ENCODE peak calls at places on chromosomes 6 and 20, in ten cellular contexts. One of them, this sample, is unnamed.

GRCh38 chr6:34598725-34599124 is 42.6 kb upstream of the SPDEF start:
- DNase-seq in GDM1: no peak
- DNase-seq in T-helper 22 cell: no peak
- DNase-seq in endodermal cell: peak; percentile 20
- DNase-seq in ovary: no peak
- DNase-seq in small intestine: no peak
- DNase-seq in T-cell: no peak
- DNase-seq in NCI-H345: no peak
- DNase-seq in non-pigmented ciliary epithelial cell: no peak
- DNase-seq in T-helper 9 cell: no peak
- DNase-seq in this sample: no peak

GRCh38 chr6:7590918-7591302 is 912 bp downstream of the SNRNP48 start:
- DNase-seq in T-helper 22 cell: no peak
- DNase-seq in endodermal cell: peak; percentile 43
- DNase-seq in NCI-H345: no peak
- DNase-seq in small intestine: peak; percentile 25
- DNase-seq in T-helper 9 cell: no peak
- DNase-seq in ovary: no peak
- DNase-seq in GDM1: no peak
- DNase-seq in non-pigmented ciliary epithelial cell: no peak
- DNase-seq in T-cell: no peak
- DNase-seq in this sample: no peak

GRCh38 chr6:170404036-170404435 is 97.5 kb downstream of the FAM120B start:
- DNase-seq in GDM1: no peak
- DNase-seq in small intestine: no peak
- DNase-seq in non-pigmented ciliary epithelial cell: no peak
- DNase-seq in T-helper 9 cell: no peak
- DNase-seq in ovary: no peak
- DNase-seq in T-helper 22 cell: no peak
- DNase-seq in NCI-H345: no peak
- DNase-seq in T-cell: no peak
- DNase-seq in endodermal cell: peak; percentile 34
- DNase-seq in this sample: no peak

GRCh38 chr6:131954775-131955107 is 3.6 kb upstream of the CCN2 start:
- DNase-seq in NCI-H345: no peak
- DNase-seq in ovary: peak; percentile 45
- DNase-seq in non-pigmented ciliary epithelial cell: peak; percentile 98
- DNase-seq in T-cell: no peak
- DNase-seq in T-helper 9 cell: no peak
- DNase-seq in T-helper 22 cell: no peak
- DNase-seq in small intestine: peak; percentile 74
- DNase-seq in GDM1: no peak
- DNase-seq in endodermal cell: no peak
- DNase-seq in this sample: peak; percentile 79

GRCh38 chr6:83511901-83512681 is at the start of gene PRSS35:
- DNase-seq in endodermal cell: peak; percentile 95
- DNase-seq in T-helper 22 cell: no peak
- DNase-seq in small intestine: peak; percentile 56
- DNase-seq in ovary: peak; percentile 63
- DNase-seq in GDM1: no peak
- DNase-seq in NCI-H345: peak; percentile 68
- DNase-seq in non-pigmented ciliary epithelial cell: no peak
- DNase-seq in T-helper 9 cell: no peak
- DNase-seq in T-cell: peak; percentile 4
- DNase-seq in this sample: no peak

GRCh38 chr20:59752101-59752586 is 147.8 kb downstream of the PHACTR3 start:
- DNase-seq in ovary: no peak
- DNase-seq in T-helper 9 cell: no peak
- DNase-seq in T-helper 22 cell: no peak
- DNase-seq in non-pigmented ciliary epithelial cell: no peak
- DNase-seq in NCI-H345: no peak
- DNase-seq in endodermal cell: no peak
- DNase-seq in GDM1: no peak
- DNase-seq in small intestine: no peak
- DNase-seq in T-cell: no peak
- DNase-seq in this sample: no peak

GRCh38 chr20:43925786-43926185 is 11.1 kb downstream of the TOX2 start:
- DNase-seq in non-pigmented ciliary epithelial cell: no peak
- DNase-seq in T-helper 9 cell: no peak
- DNase-seq in small intestine: no peak
- DNase-seq in NCI-H345: peak; percentile 28
- DNase-seq in T-helper 22 cell: no peak
- DNase-seq in T-cell: peak; percentile 35
- DNase-seq in endodermal cell: no peak
- DNase-seq in GDM1: no peak
- DNase-seq in ovary: no peak
- DNase-seq in this sample: no peak

GRCh38 chr6:118283759-118284158 is 264.3 kb upstream of the PLN start:
- DNase-seq in non-pigmented ciliary epithelial cell: no peak
- DNase-seq in ovary: peak; percentile 62
- DNase-seq in NCI-H345: peak; percentile 67
- DNase-seq in GDM1: peak; percentile 41
- DNase-seq in T-helper 22 cell: no peak
- DNase-seq in T-helper 9 cell: peak; percentile 3
- DNase-seq in small intestine: peak; percentile 14
- DNase-seq in endodermal cell: peak; percentile 55
- DNase-seq in T-cell: peak; percentile 26
- DNase-seq in this sample: peak; percentile 69

GRCh38 chr6:168516941-168517741 is 76.2 kb downstream of the SMOC2 start:
- DNase-seq in small intestine: no peak
- DNase-seq in T-helper 9 cell: no peak
- DNase-seq in endodermal cell: no peak
- DNase-seq in ovary: no peak
- DNase-seq in T-cell: no peak
- DNase-seq in non-pigmented ciliary epithelial cell: no peak
- DNase-seq in NCI-H345: no peak
- DNase-seq in GDM1: no peak
- DNase-seq in T-helper 22 cell: no peak
- DNase-seq in this sample: no peak

GRCh38 chr6:25629202-25629584 is 22.8 kb upstream of the SCGN start:
- DNase-seq in NCI-H345: peak; percentile 95
- DNase-seq in GDM1: no peak
- DNase-seq in T-cell: no peak
- DNase-seq in T-helper 22 cell: no peak
- DNase-seq in non-pigmented ciliary epithelial cell: no peak
- DNase-seq in T-helper 9 cell: no peak
- DNase-seq in endodermal cell: no peak
- DNase-seq in ovary: no peak
- DNase-seq in small intestine: no peak
- DNase-seq in this sample: no peak

GRCh38 chr20:37336369-37337207 is 9.4 kb upstream of the SRC start:
- DNase-seq in NCI-H345: no peak
- DNase-seq in ovary: peak; percentile 64
- DNase-seq in non-pigmented ciliary epithelial cell: no peak
- DNase-seq in T-cell: peak; percentile 31
- DNase-seq in small intestine: peak; percentile 40
- DNase-seq in endodermal cell: peak; percentile 77
- DNase-seq in GDM1: peak; percentile 93
- DNase-seq in T-helper 9 cell: no peak
- DNase-seq in T-helper 22 cell: no peak
- DNase-seq in this sample: peak; percentile 78

GRCh38 chr6:8085053-8085511 is 17.3 kb downstream of the EEF1E1 start:
- DNase-seq in T-cell: no peak
- DNase-seq in endodermal cell: peak; percentile 49
- DNase-seq in NCI-H345: no peak
- DNase-seq in ovary: peak; percentile 59
- DNase-seq in T-helper 9 cell: no peak
- DNase-seq in non-pigmented ciliary epithelial cell: peak; percentile 82
- DNase-seq in T-helper 22 cell: no peak
- DNase-seq in small intestine: no peak
- DNase-seq in GDM1: no peak
- DNase-seq in this sample: no peak

GRCh38 chr6:112027942-112028674 is 25.8 kb upstream of the CCN6 start:
- DNase-seq in T-helper 9 cell: no peak
- DNase-seq in ovary: no peak
- DNase-seq in NCI-H345: no peak
- DNase-seq in non-pigmented ciliary epithelial cell: no peak
- DNase-seq in T-helper 22 cell: peak; percentile 32
- DNase-seq in T-cell: peak; percentile 25
- DNase-seq in small intestine: peak; percentile 61
- DNase-seq in endodermal cell: no peak
- DNase-seq in GDM1: no peak
- DNase-seq in this sample: no peak

GRCh38 chr20:43711098-43711654 is 15.6 kb downstream of the GTSF1L start:
- DNase-seq in NCI-H345: no peak
- DNase-seq in GDM1: no peak
- DNase-seq in non-pigmented ciliary epithelial cell: no peak
- DNase-seq in small intestine: no peak
- DNase-seq in endodermal cell: no peak
- DNase-seq in T-helper 22 cell: no peak
- DNase-seq in T-cell: no peak
- DNase-seq in T-helper 9 cell: no peak
- DNase-seq in ovary: no peak
- DNase-seq in this sample: no peak

GRCh38 chr6:159693894-159694545 is 979 bp upstream of the SOD2 start:
- DNase-seq in endodermal cell: peak; percentile 46
- DNase-seq in NCI-H345: peak; percentile 29
- DNase-seq in small intestine: peak; percentile 66
- DNase-seq in non-pigmented ciliary epithelial cell: no peak
- DNase-seq in GDM1: no peak
- DNase-seq in T-helper 9 cell: peak; percentile 38
- DNase-seq in T-cell: peak; percentile 10
- DNase-seq in ovary: peak; percentile 52
- DNase-seq in T-helper 22 cell: peak; percentile 64
- DNase-seq in this sample: peak; percentile 85

GRCh38 chr6:56366112-56366852 is 118.9 kb upstream of the COL21A1 start:
- DNase-seq in GDM1: no peak
- DNase-seq in small intestine: no peak
- DNase-seq in ovary: no peak
- DNase-seq in T-helper 9 cell: no peak
- DNase-seq in T-cell: no peak
- DNase-seq in NCI-H345: no peak
- DNase-seq in non-pigmented ciliary epithelial cell: no peak
- DNase-seq in T-helper 22 cell: no peak
- DNase-seq in endodermal cell: no peak
- DNase-seq in this sample: no peak

GRCh38 chr20:50188879-50189680 is 1.6 kb upstream of the CEBPB start:
- DNase-seq in non-pigmented ciliary epithelial cell: no peak
- DNase-seq in ovary: peak; percentile 54
- DNase-seq in endodermal cell: peak; percentile 55
- DNase-seq in small intestine: peak; percentile 25
- DNase-seq in T-helper 22 cell: no peak
- DNase-seq in NCI-H345: no peak
- DNase-seq in T-cell: no peak
- DNase-seq in GDM1: no peak
- DNase-seq in T-helper 9 cell: no peak
- DNase-seq in this sample: no peak

GRCh38 chr6:46894429-46894828 is 27.3 kb downstream of the ADGRF5 start:
- DNase-seq in T-helper 9 cell: no peak
- DNase-seq in NCI-H345: no peak
- DNase-seq in GDM1: no peak
- DNase-seq in ovary: no peak
- DNase-seq in non-pigmented ciliary epithelial cell: no peak
- DNase-seq in T-helper 22 cell: no peak
- DNase-seq in small intestine: peak; percentile 92
- DNase-seq in endodermal cell: no peak
- DNase-seq in T-cell: no peak
- DNase-seq in this sample: no peak

This sample was measured in sigmoid colon.